ENCODE peak calls at places on chromosomes 7 and 10, in four cellular contexts. One of them, this sample, is unnamed.

GRCh38 chr10:90227259-90227658 is 525.9 kb downstream of the KIF20B start:
- DNase-seq in mesendoderm: no peak
- DNase-seq in H1: no peak
- DNase-seq in IMR-90: peak
- DNase-seq in this sample: no peak

GRCh38 chr7:8214162-8214897 is 47.6 kb downstream of the ICA1 start:
- DNase-seq in mesendoderm: no peak
- DNase-seq in H1: no peak
- DNase-seq in IMR-90: peak
- DNase-seq in this sample: no peak

GRCh38 chr10:12419279-12419847 is 70.0 kb downstream of the CAMK1D start:
- DNase-seq in mesendoderm: no peak
- DNase-seq in H1: no peak
- DNase-seq in IMR-90: peak
- DNase-seq in this sample: no peak

GRCh38 chr7:116978006-116978405 is 24.7 kb downstream of the ST7 start:
- DNase-seq in mesendoderm: peak
- DNase-seq in H1: no peak
- DNase-seq in IMR-90: no peak
- DNase-seq in this sample: no peak

GRCh38 chr7:26151096-26151495 is 902 bp upstream of the NFE2L3 start:
- DNase-seq in mesendoderm: no peak
- DNase-seq in H1: no peak
- DNase-seq in IMR-90: no peak
- DNase-seq in this sample: no peak

GRCh38 chr7:155190608-155191536 is 106.8 kb upstream of the INSIG1 start:
- DNase-seq in mesendoderm: peak
- DNase-seq in H1: no peak
- DNase-seq in IMR-90: no peak
- DNase-seq in this sample: peak

GRCh38 chr7:147771344-147771743 is 819.2 kb upstream of the C7orf33 start:
- DNase-seq in mesendoderm: no peak
- DNase-seq in H1: no peak
- DNase-seq in IMR-90: no peak
- DNase-seq in this sample: no peak

GRCh38 chr7:47807756-47808155 is 140.5 kb downstream of the PKD1L1 start:
- DNase-seq in mesendoderm: peak
- DNase-seq in H1: no peak
- DNase-seq in IMR-90: no peak
- DNase-seq in this sample: peak

GRCh38 chr10:14244147-14244546 is 86.6 kb downstream of the FRMD4A start:
- DNase-seq in mesendoderm: peak
- DNase-seq in H1: no peak
- DNase-seq in IMR-90: peak
- DNase-seq in this sample: peak

GRCh38 chr7:1945558-1945957 is 275.5 kb downstream of the ELFN1 start:
- DNase-seq in mesendoderm: no peak
- DNase-seq in H1: no peak
- DNase-seq in IMR-90: no peak
- DNase-seq in this sample: no peak

GRCh38 chr10:116418394-116418793 is 9.3 kb upstream of the PNLIPRP3 start:
- DNase-seq in mesendoderm: peak
- DNase-seq in H1: no peak
- DNase-seq in IMR-90: no peak
- DNase-seq in this sample: no peak

GRCh38 chr10:43396928-43397624 is 11.9 kb downstream of the HNRNPF start:
- DNase-seq in mesendoderm: peak
- DNase-seq in H1: no peak
- DNase-seq in IMR-90: peak
- DNase-seq in this sample: peak

GRCh38 chr7:22589641-22590141 is 89.7 kb upstream of the STEAP1B start:
- DNase-seq in mesendoderm: no peak
- DNase-seq in H1: no peak
- DNase-seq in IMR-90: peak
- DNase-seq in this sample: no peak

GRCh38 chr7:105769951-105770628 is 106.3 kb downstream of the ATXN7L1 start:
- DNase-seq in mesendoderm: peak
- DNase-seq in H1: no peak
- DNase-seq in IMR-90: peak
- DNase-seq in this sample: no peak

GRCh38 chr7:81433692-81434331 is 336.0 kb downstream of the HGF start:
- DNase-seq in mesendoderm: no peak
- DNase-seq in H1: no peak
- DNase-seq in IMR-90: no peak
- DNase-seq in this sample: no peak

GRCh38 chr7:111240371-111240770 is 149.4 kb downstream of the LRRN3 start:
- DNase-seq in mesendoderm: no peak
- DNase-seq in H1: no peak
- DNase-seq in IMR-90: no peak
- DNase-seq in this sample: no peak

GRCh38 chr10:771647-772046 is 82.2 kb upstream of the DIP2C start:
- DNase-seq in mesendoderm: no peak
- DNase-seq in H1: no peak
- DNase-seq in IMR-90: no peak
- DNase-seq in this sample: no peak

GRCh38 chr7:74083117-74083876 is at the start of gene LIMK1:
- DNase-seq in mesendoderm: peak
- DNase-seq in H1: no peak
- DNase-seq in IMR-90: peak
- DNase-seq in this sample: peak

GRCh38 chr7:34275629-34276028 is 370.3 kb downstream of the BMPER start:
- DNase-seq in mesendoderm: no peak
- DNase-seq in H1: no peak
- DNase-seq in IMR-90: no peak
- DNase-seq in this sample: no peak
- H3K56ac ChIP-seq in mesendoderm: no peak
- H3K56ac ChIP-seq in H1: no peak
- H3K56ac ChIP-seq in IMR-90: no peak
- H3K56ac ChIP-seq in this sample: no peak

GRCh38 chr10:3486346-3487065 is 298.5 kb downstream of the KLF6 start:
- DNase-seq in mesendoderm: peak
- DNase-seq in H1: no peak
- DNase-seq in IMR-90: peak
- DNase-seq in this sample: peak
- H3K56ac ChIP-seq in mesendoderm: no peak
- H3K56ac ChIP-seq in H1: no peak
- H3K56ac ChIP-seq in IMR-90: no peak
- H3K56ac ChIP-seq in this sample: no peak

GRCh38 chr10:71809628-71810027 is 36.3 kb upstream of the VSIR start:
- DNase-seq in mesendoderm: no peak
- DNase-seq in H1: no peak
- DNase-seq in IMR-90: no peak
- DNase-seq in this sample: no peak
- H3K56ac ChIP-seq in mesendoderm: no peak
- H3K56ac ChIP-seq in H1: no peak
- H3K56ac ChIP-seq in IMR-90: no peak
- H3K56ac ChIP-seq in this sample: no peak

DNA sequence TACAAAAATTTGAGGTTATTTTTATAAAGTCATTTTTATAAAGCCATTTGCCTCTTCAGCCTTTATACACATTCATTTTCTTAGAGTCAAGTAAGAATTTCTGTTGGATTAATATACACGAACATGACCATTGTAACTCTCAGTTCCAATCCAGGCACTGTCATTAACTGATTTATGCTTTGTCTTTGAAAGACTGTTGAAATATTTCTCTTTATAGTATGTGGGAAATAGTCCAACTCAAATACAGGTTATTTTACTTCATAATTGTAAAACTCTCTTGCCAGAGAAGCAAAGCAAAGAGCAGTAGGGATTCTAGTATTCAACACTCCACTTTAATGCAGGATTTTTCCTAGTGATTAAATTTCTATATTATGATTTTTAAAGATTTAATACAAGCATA is 36.5 kb upstream of the PAPSS2 start:
- DNase-seq in mesendoderm: no peak
- DNase-seq in H1: no peak
- DNase-seq in IMR-90: no peak
- DNase-seq in this sample: no peak
- H3K56ac ChIP-seq in mesendoderm: no peak
- H3K56ac ChIP-seq in H1: no peak
- H3K56ac ChIP-seq in IMR-90: no peak
- H3K56ac ChIP-seq in this sample: no peak

GRCh38 chr10:125626671-125627070 is 56.3 kb downstream of the TEX36 start:
- DNase-seq in mesendoderm: peak
- DNase-seq in H1: no peak
- DNase-seq in IMR-90: no peak
- DNase-seq in this sample: no peak
- H3K56ac ChIP-seq in mesendoderm: no peak
- H3K56ac ChIP-seq in H1: no peak
- H3K56ac ChIP-seq in IMR-90: no peak
- H3K56ac ChIP-seq in this sample: no peak

GRCh38 chr10:119305860-119306513 is 98.6 kb downstream of the GRK5 start:
- DNase-seq in mesendoderm: peak
- DNase-seq in H1: no peak
- DNase-seq in IMR-90: peak
- DNase-seq in this sample: no peak
- H3K56ac ChIP-seq in mesendoderm: no peak
- H3K56ac ChIP-seq in H1: no peak
- H3K56ac ChIP-seq in IMR-90: no peak
- H3K56ac ChIP-seq in this sample: no peak

GRCh38 chr7:152884321-152884720 is 124.8 kb downstream of the ACTR3B start:
- DNase-seq in mesendoderm: peak
- DNase-seq in H1: no peak
- DNase-seq in IMR-90: no peak
- DNase-seq in this sample: no peak

GRCh38 chr7:152887191-152887590 is 127.6 kb downstream of the ACTR3B start:
- DNase-seq in mesendoderm: no peak
- DNase-seq in H1: no peak
- DNase-seq in IMR-90: no peak
- DNase-seq in this sample: no peak

GRCh38 chr7:152883858-152884257 is 124.3 kb downstream of the ACTR3B start:
- DNase-seq in mesendoderm: no peak
- DNase-seq in H1: no peak
- DNase-seq in IMR-90: no peak
- DNase-seq in this sample: no peak

GRCh38 chr7:152887779-152888178 is 128.2 kb downstream of the ACTR3B start:
- DNase-seq in mesendoderm: no peak
- DNase-seq in H1: no peak
- DNase-seq in IMR-90: no peak
- DNase-seq in this sample: no peak

DNA sequence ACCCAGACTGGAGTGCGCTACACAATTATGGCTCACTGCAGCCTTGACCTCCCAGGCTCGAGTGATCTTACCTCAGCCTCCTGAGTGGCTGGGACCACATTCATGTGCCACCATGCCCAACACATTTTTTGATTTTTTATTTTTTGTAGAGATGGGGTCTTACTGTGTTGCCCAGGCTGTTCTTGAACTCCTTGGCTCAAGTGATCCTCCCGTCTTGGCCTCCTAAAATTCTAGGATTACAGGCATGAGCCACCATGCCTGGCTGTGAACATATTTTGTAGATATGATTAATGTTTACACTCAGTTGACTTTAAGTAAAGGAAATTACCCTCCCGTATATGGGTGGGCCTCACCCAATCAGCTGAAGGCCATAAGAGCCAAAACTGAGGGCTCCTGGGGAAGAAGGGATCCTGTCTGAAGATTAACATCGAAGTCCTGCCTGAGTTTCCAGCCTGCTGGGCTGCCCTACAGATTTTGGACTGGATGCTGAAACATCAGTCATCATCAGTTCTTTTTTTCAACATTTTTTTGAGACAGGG is 127.1 kb downstream of the ACTR3B start:
- DNase-seq in mesendoderm: no peak
- DNase-seq in H1: no peak
- DNase-seq in IMR-90: no peak
- DNase-seq in this sample: no peak
- H3K56ac ChIP-seq in mesendoderm: no peak
- H3K56ac ChIP-seq in H1: no peak
- H3K56ac ChIP-seq in IMR-90: no peak
- H3K56ac ChIP-seq in this sample: no peak

DNA sequence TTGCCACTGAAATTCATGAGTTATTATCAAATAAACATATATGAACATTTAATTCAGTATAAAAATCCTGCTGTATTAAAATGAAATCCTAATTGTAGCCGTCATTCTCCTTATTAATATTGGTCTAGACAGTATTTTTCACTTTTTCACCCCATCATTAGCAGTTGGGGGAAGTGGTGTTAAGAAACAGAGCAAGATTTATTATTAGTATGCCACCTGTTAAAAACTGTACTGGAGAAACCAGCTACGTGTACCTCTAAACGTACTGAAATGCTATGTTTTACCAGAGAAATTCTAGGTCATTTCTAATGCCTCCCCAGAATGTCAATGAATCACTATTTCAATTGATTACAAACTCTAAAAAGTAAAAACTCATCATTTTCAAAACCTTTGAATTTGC is 9.8 kb upstream of the ZNRF2 start:
- DNase-seq in mesendoderm: no peak
- DNase-seq in H1: no peak
- DNase-seq in IMR-90: no peak
- DNase-seq in this sample: no peak
- H3K56ac ChIP-seq in mesendoderm: no peak
- H3K56ac ChIP-seq in H1: no peak
- H3K56ac ChIP-seq in IMR-90: no peak
- H3K56ac ChIP-seq in this sample: no peak

DNA sequence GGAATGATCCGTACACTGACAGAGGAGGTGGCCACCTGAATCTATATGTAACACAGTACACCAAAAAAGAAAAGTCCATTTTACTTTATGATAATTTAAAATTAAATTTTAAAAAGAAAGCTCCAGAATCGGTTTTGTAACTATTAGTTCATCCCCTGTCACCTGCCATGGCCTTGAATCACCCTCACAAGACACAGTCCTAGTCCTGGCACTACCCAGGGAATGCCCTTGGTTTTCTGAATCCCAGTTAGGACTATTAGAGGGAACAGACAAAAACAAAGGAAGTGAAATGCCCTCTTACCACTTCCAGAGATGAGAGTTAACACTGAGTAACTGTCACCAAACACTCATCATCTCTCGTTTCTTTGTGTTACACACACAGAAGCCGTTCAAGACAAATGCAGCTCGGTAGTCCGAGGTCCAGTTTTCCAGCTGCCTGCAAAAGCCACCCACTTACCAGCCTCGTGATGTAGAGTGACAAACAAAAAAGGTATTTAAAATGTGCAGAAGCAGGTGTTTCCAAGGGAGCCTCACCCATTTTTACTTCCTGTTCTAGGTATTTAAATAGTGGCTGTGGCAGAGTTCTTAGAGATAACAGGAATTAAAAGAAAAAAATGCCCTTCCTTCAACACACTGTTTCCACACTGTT is 6.1 kb downstream of the PTPRN2 start:
- DNase-seq in mesendoderm: no peak
- DNase-seq in H1: no peak
- DNase-seq in IMR-90: no peak
- DNase-seq in this sample: no peak
- H3K56ac ChIP-seq in mesendoderm: no peak
- H3K56ac ChIP-seq in H1: no peak
- H3K56ac ChIP-seq in IMR-90: no peak
- H3K56ac ChIP-seq in this sample: no peak

GRCh38 chr7:128056901-128057300 is 25.7 kb upstream of the LRRC4 start:
- DNase-seq in mesendoderm: no peak
- DNase-seq in H1: no peak
- DNase-seq in IMR-90: peak
- DNase-seq in this sample: no peak
- H3K56ac ChIP-seq in mesendoderm: no peak
- H3K56ac ChIP-seq in H1: no peak
- H3K56ac ChIP-seq in IMR-90: no peak
- H3K56ac ChIP-seq in this sample: no peak

This sample was measured in H9.